ENCODE peak calls at places on chromosomes 2 and 18, in four cellular contexts. L is HCT116, F is K562, Z is HepG2. T is an unnamed sample.
A peak's percentile ranks its signal among the peaks of the same experiment; 100 is the strongest.

GRCh38 chr18:34039194-34039593 is 185.5 kb downstream of the NOL4 start:
- DNase-seq in L (no peak), Z (no peak), F (no peak), T (no peak)

GRCh38 chr18:2433366-2433765 is 137.9 kb downstream of the METTL4 start:
- DNase-seq in L (no peak), F (no peak), Z (no peak), T (no peak)

GRCh38 chr2:134668821-134669220 is 50.0 kb downstream of the TMEM163 start:
- DNase-seq in F (no peak), Z (no peak), L (no peak), T (no peak)

GRCh38 chr18:26804474-26804873 is 61.0 kb downstream of the AQP4 start:
- DNase-seq in Z (no peak), L (no peak), F (no peak), T (no peak)

GRCh38 chr2:210440206-210440605 is 36.4 kb downstream of the LANCL1 start:
- DNase-seq in F (no peak), L (no peak), Z (no peak), T (no peak)

GRCh38 chr2:120245520-120245835 is 7.2 kb upstream of the RALB start:
- DNase-seq in L (no peak), Z (peak; percentile 24), F (no peak), T (no peak)

GRCh38 chr2:149595069-149595963 is 7.7 kb upstream of the MMADHC start:
- DNase-seq in Z (no peak), F (no peak), L (no peak), T (no peak)

GRCh38 chr2:67311536-67311935 is 85.6 kb upstream of the ETAA1 start:
- DNase-seq in Z (no peak), F (no peak), L (no peak), T (no peak)

GRCh38 chr2:58110765-58111164 is 64.2 kb downstream of the VRK2 start:
- DNase-seq in Z (no peak), L (peak; percentile 48), F (no peak), T (no peak)

GRCh38 chr18:55713707-55714106 is 125.7 kb upstream of the TCF4 start:
- DNase-seq in L (no peak), F (no peak), Z (no peak), T (no peak)

GRCh38 chr2:95052301-95052700 is 26.8 kb downstream of the MAL start:
- DNase-seq in Z (no peak), L (no peak), F (no peak), T (no peak)

GRCh38 chr2:95051636-95052035 is 26.1 kb downstream of the MAL start:
- DNase-seq in L (no peak), F (no peak), Z (no peak), T (no peak)

GRCh38 chr2:95052804-95053535 is 27.5 kb downstream of the MAL start:
- DNase-seq in F (no peak), Z (no peak), L (no peak), T (no peak)

GRCh38 chr2:95054016-95054415 is 28.5 kb downstream of the MAL start:
- DNase-seq in F (no peak), Z (no peak), L (no peak), T (no peak)

GRCh38 chr2:95053543-95053942 is 28.0 kb downstream of the MAL start:
- DNase-seq in F (no peak), Z (peak; percentile 33), L (no peak), T (no peak)
- TF ChIP-seq TCF7L2 in F (no peak), Z (no peak), L (no peak), T (no peak)

DNA sequence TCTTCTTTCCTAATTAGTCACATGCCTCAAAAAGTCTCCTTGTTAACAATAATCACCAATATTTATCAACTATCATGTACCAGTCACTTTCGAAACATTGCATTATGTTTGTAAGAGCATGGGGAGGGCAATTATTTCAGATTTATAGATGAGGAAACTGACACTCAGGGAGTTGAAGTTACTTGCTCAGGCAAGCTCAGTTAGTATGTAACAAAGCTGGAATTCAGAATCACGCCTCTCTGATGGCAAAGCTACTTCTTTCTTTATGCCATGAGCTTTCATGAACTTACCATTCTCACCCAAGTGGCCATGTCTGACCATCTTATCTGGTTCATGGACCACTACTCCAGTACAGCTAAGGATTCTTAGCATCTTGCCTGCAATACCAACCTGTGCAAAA is 183.4 kb upstream of the TANK start:
- DNase-seq in L (no peak), F (no peak), Z (no peak), T (no peak)
- TF ChIP-seq SIN3A in L (no peak), F (no peak), Z (no peak), T (no peak)

DNA sequence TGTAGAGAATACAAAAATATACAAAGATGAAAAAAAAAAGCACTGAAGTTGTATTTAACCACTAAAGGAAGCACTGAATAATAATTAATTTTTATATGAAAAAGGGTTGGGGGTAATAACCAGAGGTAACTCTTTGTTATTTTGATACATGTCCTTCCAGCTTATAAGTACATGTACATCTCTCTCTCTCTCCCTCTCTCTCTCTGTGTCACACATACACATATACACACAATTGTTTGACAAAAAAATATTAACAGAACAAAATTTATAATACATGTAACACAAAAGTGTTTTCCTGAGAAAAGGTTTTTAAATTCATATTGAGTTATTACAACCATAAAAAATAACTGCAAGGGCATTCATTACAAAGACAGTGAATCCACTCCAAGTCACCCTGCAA is 4.6 kb downstream of the WIPF1 start:
- DNase-seq in L (no peak), Z (no peak), F (no peak), T (no peak)
- H3K4me1 ChIP-seq in L (no peaks in the 10 kb centered on the region), Z (no peaks in the 10 kb centered on the region), F (no peaks in the 10 kb centered on the region), T (no peaks in the 10 kb centered on the region)

GRCh38 chr2:234595829-234596228 is 98.9 kb upstream of the ARL4C start:
- DNase-seq in Z (no peak), L (no peak), F (no peak), T (no peak)

GRCh38 chr2:234596696-234597575 is 100.1 kb upstream of the ARL4C start:
- DNase-seq in F (no peak), Z (no peak), L (no peak), T (no peak)

GRCh38 chr2:234593636-234594035 is 96.8 kb upstream of the ARL4C start:
- DNase-seq in L (no peak), Z (no peak), F (no peak), T (no peak)

GRCh38 chr2:234594715-234595114 is 97.8 kb upstream of the ARL4C start:
- DNase-seq in L (no peak), Z (no peak), F (no peak), T (no peak)

GRCh38 chr2:234597576-234597861 is 100.6 kb upstream of the ARL4C start:
- DNase-seq in Z (no peak), F (no peak), L (no peak), T (no peak)
- TF ChIP-seq TCF7L2 in Z (no peak), F (no peak), L (no peak), T (no peak)